ENCODE peak calls at places on chromosomes 7 and 10, in ten cellular contexts. H is fibroblast of lung; P is CD4-positive, alpha-beta T cell; D is heart right ventricle; G is keratinocyte; X is neural progenitor cell; Q is right atrium auricular region; U is transverse colon; N is A549; M is HL-60. F is an unnamed sample.

GRCh38 chr10:43120948-43121290 is 17.3 kb upstream of the CSGALNACT2 start:
- DNase-seq in H (peak), P (no peak), D (no peak), G (no peak), X (no peak), Q (no peak), U (peak), N (no peak), M (peak), F (peak)

GRCh38 chr7:1387261-1387660 is 72.0 kb downstream of the MICALL2 start:
- DNase-seq in H (no peak), P (no peak), D (no peak), G (no peak), X (no peak), Q (no peak), U (no peak), N (no peak), M (no peak), F (no peak)

GRCh38 chr7:150363872-150364271 is 4.8 kb upstream of the REPIN1 start:
- DNase-seq in H (no peak), P (no peak), D (no peak), G (no peak), X (no peak), Q (no peak), U (no peak), N (no peak), M (peak), F (peak)

GRCh38 chr7:155815332-155816191 is 3.3 kb upstream of the SHH start:
- DNase-seq in H (peak), P (peak), D (peak), G (no peak), X (peak), Q (no peak), U (peak), N (peak), M (peak), F (peak)

GRCh38 chr7:129828989-129829676 is 123.6 kb downstream of the UBE2H start:
- DNase-seq in H (no peak), P (no peak), D (no peak), G (no peak), X (peak), Q (no peak), U (no peak), N (no peak), M (peak), F (peak)

GRCh38 chr10:108638225-108638624 is 1285.1 kb downstream of the XPNPEP1 start:
- DNase-seq in H (no peak), P (no peak), D (no peak), G (no peak), X (no peak), Q (no peak), U (no peak), N (no peak), M (no peak), F (no peak)

GRCh38 chr10:110840923-110841428 is 30.8 kb upstream of the PDCD4 start:
- DNase-seq in H (no peak), P (no peak), D (no peak), G (no peak), X (no peak), Q (no peak), U (peak), N (no peak), M (no peak), F (no peak)

GRCh38 chr7:84047085-84047484 is 147.5 kb downstream of the SEMA3A start:
- DNase-seq in H (no peak), P (no peak), D (no peak), G (no peak), X (no peak), Q (no peak), U (no peak), N (no peak), M (no peak), F (no peak)

GRCh38 chr7:94008537-94008936 is 4.4 kb upstream of the BET1 start:
- DNase-seq in H (peak), P (no peak), D (no peak), G (peak), X (no peak), Q (no peak), U (no peak), N (no peak), M (peak), F (no peak)

GRCh38 chr7:39702133-39702532 is 78.8 kb downstream of the RALA start:
- DNase-seq in H (no peak), P (no peak), D (no peak), G (no peak), X (no peak), Q (no peak), U (no peak), N (no peak), M (no peak), F (no peak)

GRCh38 chr7:111098011-111098925 is 7.3 kb downstream of the LRRN3 start:
- DNase-seq in H (peak), P (peak), D (peak), G (no peak), X (peak), Q (no peak), U (peak), N (no peak), M (peak), F (peak)

GRCh38 chr7:107312418-107312817 is 143.6 kb downstream of the HBP1 start:
- DNase-seq in H (peak), P (no peak), D (no peak), G (no peak), X (no peak), Q (no peak), U (no peak), N (no peak), M (no peak), F (no peak)

GRCh38 chr10:122269097-122269687 is 1.9 kb upstream of the BTBD16 start:
- DNase-seq in H (no peak), P (no peak), D (no peak), G (no peak), X (no peak), Q (no peak), U (no peak), N (no peak), M (no peak), F (no peak)

GRCh38 chr7:100584677-100585510 is 1.0 kb downstream of the LRCH4 start:
- DNase-seq in H (peak), P (no peak), D (peak), G (peak), X (peak), Q (no peak), U (peak), N (no peak), M (no peak), F (no peak)

GRCh38 chr10:132443605-132443997 is 46.6 kb downstream of the PWWP2B start:
- DNase-seq in H (peak), P (peak), D (no peak), G (no peak), X (no peak), Q (no peak), U (peak), N (no peak), M (peak), F (no peak)

DNA sequence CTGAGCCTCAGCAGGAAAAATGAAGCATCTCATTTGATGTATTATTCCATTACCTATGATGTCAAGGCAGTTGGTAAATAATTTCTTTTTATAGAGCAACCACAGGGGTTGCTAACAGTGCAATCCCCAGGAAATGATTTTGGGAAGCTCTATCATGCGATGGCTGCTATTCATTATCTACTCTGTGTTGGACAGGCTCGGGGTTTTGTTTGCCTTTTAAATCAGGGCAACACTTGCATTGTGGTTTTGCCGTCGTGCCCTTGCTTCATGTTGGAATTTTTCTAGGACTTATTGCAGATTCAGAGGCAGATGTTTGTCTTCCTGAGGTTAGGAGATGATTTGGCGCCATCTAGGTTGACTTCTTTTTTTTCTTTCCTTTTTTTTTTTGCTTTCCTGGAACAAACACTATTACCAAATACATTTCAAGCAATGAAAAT is 128.4 kb downstream of the BICC1 start:
- DNase-seq in H (peak), P (no peak), D (no peak), G (no peak), X (peak), Q (no peak), U (no peak), N (peak), M (no peak), F (no peak)
- TF ChIP-seq CTCF in H (peak), P (no peak), D (no peak), G (no peak), X (peak), Q (no peak), U (no peak), N (peak), M (no peak), F (peak)

DNA sequence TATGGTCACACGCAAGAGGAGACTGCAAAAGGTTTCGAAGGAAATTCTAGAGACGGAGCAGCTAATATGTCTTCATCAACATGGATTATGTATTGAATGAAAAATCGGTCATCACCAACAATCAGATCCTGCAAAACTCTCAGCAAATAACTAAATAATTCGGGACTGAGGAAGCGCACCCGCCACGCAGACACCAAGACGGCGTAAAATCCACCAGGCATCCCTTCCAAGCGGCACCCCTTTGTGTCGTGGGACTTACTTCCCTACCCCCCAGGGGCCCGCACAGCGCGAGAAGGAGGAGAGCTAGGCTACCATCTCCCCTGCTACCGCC is 749 bp downstream of the ARL3 start:
- DNase-seq in H (no peak), P (no peak), D (no peak), G (no peak), X (no peak), Q (no peak), U (no peak), N (peak), M (no peak), F (no peak)
- TF ChIP-seq CTCF in H (peak), P (no peak), D (no peak), G (peak), X (no peak), Q (no peak), U (no peak), N (peak), M (no peak), F (no peak)

GRCh38 chr7:118169146-118169545 is 14.8 kb upstream of the LSM8 start:
- DNase-seq in H (peak), P (no peak), D (no peak), G (no peak), X (no peak), Q (no peak), U (no peak), N (no peak), M (no peak), F (no peak)
- TF ChIP-seq CTCF in H (no peak), P (no peak), D (no peak), G (no peak), X (no peak), Q (no peak), U (no peak), N (no peak), M (no peak), F (no peak)

GRCh38 chr7:8443871-8444756 is 10.7 kb downstream of the NXPH1 start:
- DNase-seq in H (no peak), P (no peak), D (no peak), G (no peak), X (peak), Q (no peak), U (no peak), N (no peak), M (no peak), F (no peak)
- TF ChIP-seq CTCF in H (peak), P (no peak), D (no peak), G (no peak), X (peak), Q (no peak), U (no peak), N (no peak), M (no peak), F (peak)

DNA sequence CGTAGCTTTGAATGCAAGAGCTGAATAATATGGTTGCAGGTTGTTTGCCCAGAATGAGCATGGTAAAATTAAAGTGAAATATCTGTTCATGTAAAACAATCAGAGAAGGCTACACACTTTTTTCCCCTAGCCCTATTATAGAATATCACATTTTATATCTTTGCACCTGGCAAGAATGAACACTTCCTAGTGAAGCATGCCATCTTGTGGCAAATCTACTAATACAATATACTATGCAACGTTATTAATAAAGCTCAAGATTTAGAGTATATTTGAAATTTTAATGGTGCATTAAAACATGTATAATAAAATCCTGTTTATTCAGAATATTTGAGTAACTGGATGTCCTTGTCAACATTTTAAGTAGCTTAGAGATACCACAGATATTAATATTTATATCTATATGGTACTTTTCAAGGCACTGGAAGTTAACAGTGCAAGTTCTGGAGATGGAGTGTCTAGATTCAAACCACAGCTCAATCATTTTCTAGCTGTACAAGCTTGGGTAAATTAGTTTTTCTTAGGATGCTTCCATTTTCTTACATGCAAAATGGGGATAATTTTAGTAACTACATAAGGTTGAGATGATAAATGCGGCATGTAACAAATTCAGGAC is 643.1 kb upstream of the SEMA3D start:
- DNase-seq in H (peak), P (no peak), D (no peak), G (no peak), X (no peak), Q (no peak), U (no peak), N (no peak), M (no peak), F (no peak)
- TF ChIP-seq CTCF in H (peak), P (no peak), D (no peak), G (no peak), X (peak), Q (no peak), U (no peak), N (peak), M (no peak), F (peak)

DNA sequence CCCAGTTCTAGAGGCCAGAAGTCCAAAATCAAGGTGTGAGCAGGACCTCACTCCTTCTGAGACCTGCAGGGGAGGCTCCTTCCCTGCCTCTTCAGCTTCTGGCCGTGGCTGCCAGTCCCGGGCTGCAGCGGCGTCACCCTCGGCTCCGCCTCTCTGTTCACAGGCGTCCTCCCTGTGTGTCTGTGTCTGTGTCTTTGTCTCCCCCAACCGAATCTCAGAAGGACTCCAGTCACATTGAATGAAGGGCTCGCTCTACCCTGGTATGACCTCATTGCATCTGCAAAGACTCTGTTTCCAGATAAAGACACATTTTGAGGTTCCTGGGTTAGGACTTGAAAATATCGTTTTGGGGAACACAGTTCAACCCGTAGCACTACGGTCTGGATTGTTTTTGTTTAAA is 33.1 kb upstream of the GALNT11 start:
- DNase-seq in H (peak), P (peak), D (peak), G (no peak), X (peak), Q (peak), U (peak), N (peak), M (peak), F (peak)
- TF ChIP-seq CTCF in H (peak), P (no peak), D (no peak), G (peak), X (peak), Q (no peak), U (no peak), N (peak), M (peak), F (peak)

F was measured in DND-41.